ENCODE peak calls at places on chromosomes 4 and X, in nine cellular contexts. J is left colon; H is sciatic nerve; C is natural killer cell treated with Interleukin-12 subunit alpha and Interleukin-12 subunit beta and Interleukin-15 and Interleukin-18, amount 100 ng/mL, for 72 hours; M is left lung; L is SIG-M5; G is gastrocnemius medialis; D is RWPE1; Y is posterior vena cava. W is an unnamed sample.

GRCh38 chrX:19791562-19791961 is 95.8 kb downstream of the SH3KBP1 start:
- DNase-seq in C (no peak), J (no peak), Y (no peak), D (peak), L (peak), H (no peak), M (no peak), G (no peak), W (no peak)

GRCh38 chr4:86972997-86973396 is 38.2 kb downstream of the AFF1 start:
- DNase-seq in L (peak), C (no peak), G (no peak), D (peak), H (no peak), J (peak), Y (no peak), M (no peak), W (no peak)

GRCh38 chr4:76213415-76214268 is at the start of gene SCARB2:
- DNase-seq in M (peak), C (peak), H (peak), Y (peak), D (peak), L (no peak), G (peak), J (peak), W (peak)

GRCh38 chr4:111890412-111890811 is 254.8 kb upstream of the FAM241A start:
- DNase-seq in C (no peak), J (no peak), H (no peak), G (no peak), Y (no peak), D (no peak), M (no peak), L (no peak), W (no peak)

GRCh38 chrX:37662181-37662580 is 23.4 kb upstream of the XK start:
- DNase-seq in M (no peak), L (no peak), Y (no peak), G (no peak), C (no peak), H (no peak), D (no peak), J (no peak), W (no peak)

GRCh38 chrX:48938721-48939416 is 18.5 kb downstream of the OTUD5 start:
- DNase-seq in D (no peak), H (no peak), J (peak), L (no peak), Y (no peak), M (no peak), C (peak), G (no peak), W (no peak)

GRCh38 chrX:46433892-46434291 is 111.3 kb downstream of the ZNF674 start:
- DNase-seq in H (no peak), L (no peak), D (no peak), G (no peak), M (no peak), Y (no peak), J (no peak), C (no peak), W (no peak)

GRCh38 chr4:167606551-167606950 is 372.3 kb upstream of the SPOCK3 start:
- DNase-seq in J (no peak), C (no peak), Y (no peak), M (no peak), L (no peak), G (no peak), D (no peak), H (no peak), W (no peak)

W was measured in NCI-H460.